ENCODE peak calls at places on chromosomes 6 and 20, in nine cellular contexts. One of them, this sample, is unnamed.

GRCh38 chr6:22784611-22785010 is 215.2 kb downstream of the HDGFL1 start:
- DNase-seq in stimulated activated CD4-positive, alpha-beta T cell treated with anti-CD3 and anti-CD28 coated beads, TNF-alpha, amount 100 ng/mL, for 4 hours: no peak
- DNase-seq in fibroblast of the conjunctiva: no peak
- DNase-seq in cardiac muscle cell: peak
- DNase-seq in SJSA1: no peak
- DNase-seq in aorta: no peak
- DNase-seq in HS-27A: no peak
- DNase-seq in heart left ventricle: no peak
- DNase-seq in endothelial cell: no peak
- DNase-seq in this sample: no peak

GRCh38 chr6:144408151-144408550 is 123.0 kb downstream of the UTRN start:
- DNase-seq in endothelial cell: no peak
- DNase-seq in aorta: no peak
- DNase-seq in stimulated activated CD4-positive, alpha-beta T cell treated with anti-CD3 and anti-CD28 coated beads, TNF-alpha, amount 100 ng/mL, for 4 hours: no peak
- DNase-seq in cardiac muscle cell: peak
- DNase-seq in SJSA1: no peak
- DNase-seq in fibroblast of the conjunctiva: peak
- DNase-seq in heart left ventricle: peak
- DNase-seq in HS-27A: no peak
- DNase-seq in this sample: no peak

GRCh38 chr20:19735446-19735845 is 22.6 kb upstream of the RIN2 start:
- DNase-seq in endothelial cell: no peak
- DNase-seq in aorta: peak
- DNase-seq in cardiac muscle cell: peak
- DNase-seq in stimulated activated CD4-positive, alpha-beta T cell treated with anti-CD3 and anti-CD28 coated beads, TNF-alpha, amount 100 ng/mL, for 4 hours: no peak
- DNase-seq in heart left ventricle: peak
- DNase-seq in HS-27A: peak
- DNase-seq in fibroblast of the conjunctiva: peak
- DNase-seq in SJSA1: peak
- DNase-seq in this sample: peak

GRCh38 chr6:41558033-41558807 is 12.0 kb downstream of the FOXP4 start:
- DNase-seq in heart left ventricle: no peak
- DNase-seq in aorta: no peak
- DNase-seq in stimulated activated CD4-positive, alpha-beta T cell treated with anti-CD3 and anti-CD28 coated beads, TNF-alpha, amount 100 ng/mL, for 4 hours: no peak
- DNase-seq in cardiac muscle cell: no peak
- DNase-seq in HS-27A: no peak
- DNase-seq in SJSA1: no peak
- DNase-seq in endothelial cell: no peak
- DNase-seq in fibroblast of the conjunctiva: no peak
- DNase-seq in this sample: no peak

GRCh38 chr6:153553627-153554026 is 422.5 kb upstream of the RGS17 start:
- DNase-seq in endothelial cell: peak
- DNase-seq in fibroblast of the conjunctiva: no peak
- DNase-seq in cardiac muscle cell: no peak
- DNase-seq in aorta: no peak
- DNase-seq in heart left ventricle: no peak
- DNase-seq in stimulated activated CD4-positive, alpha-beta T cell treated with anti-CD3 and anti-CD28 coated beads, TNF-alpha, amount 100 ng/mL, for 4 hours: no peak
- DNase-seq in HS-27A: no peak
- DNase-seq in SJSA1: no peak
- DNase-seq in this sample: peak

GRCh38 chr6:158475344-158476302 is 84.3 kb upstream of the TMEM181 start:
- DNase-seq in SJSA1: peak
- DNase-seq in cardiac muscle cell: peak
- DNase-seq in HS-27A: no peak
- DNase-seq in aorta: no peak
- DNase-seq in heart left ventricle: no peak
- DNase-seq in fibroblast of the conjunctiva: no peak
- DNase-seq in endothelial cell: no peak
- DNase-seq in stimulated activated CD4-positive, alpha-beta T cell treated with anti-CD3 and anti-CD28 coated beads, TNF-alpha, amount 100 ng/mL, for 4 hours: no peak
- DNase-seq in this sample: no peak

GRCh38 chr6:145733207-145733606 is 2.1 kb downstream of the EPM2A start:
- DNase-seq in aorta: no peak
- DNase-seq in SJSA1: no peak
- DNase-seq in heart left ventricle: no peak
- DNase-seq in HS-27A: no peak
- DNase-seq in cardiac muscle cell: no peak
- DNase-seq in endothelial cell: no peak
- DNase-seq in stimulated activated CD4-positive, alpha-beta T cell treated with anti-CD3 and anti-CD28 coated beads, TNF-alpha, amount 100 ng/mL, for 4 hours: no peak
- DNase-seq in fibroblast of the conjunctiva: no peak
- DNase-seq in this sample: no peak

GRCh38 chr20:47735412-47736400 is 49.6 kb downstream of the SULF2 start:
- DNase-seq in cardiac muscle cell: peak
- DNase-seq in heart left ventricle: peak
- DNase-seq in stimulated activated CD4-positive, alpha-beta T cell treated with anti-CD3 and anti-CD28 coated beads, TNF-alpha, amount 100 ng/mL, for 4 hours: no peak
- DNase-seq in SJSA1: no peak
- DNase-seq in HS-27A: no peak
- DNase-seq in endothelial cell: no peak
- DNase-seq in fibroblast of the conjunctiva: no peak
- DNase-seq in aorta: peak
- DNase-seq in this sample: no peak

GRCh38 chr20:50968289-50968688 is 9.7 kb downstream of the MOCS3 start:
- DNase-seq in aorta: no peak
- DNase-seq in stimulated activated CD4-positive, alpha-beta T cell treated with anti-CD3 and anti-CD28 coated beads, TNF-alpha, amount 100 ng/mL, for 4 hours: no peak
- DNase-seq in endothelial cell: no peak
- DNase-seq in heart left ventricle: no peak
- DNase-seq in cardiac muscle cell: no peak
- DNase-seq in HS-27A: no peak
- DNase-seq in SJSA1: no peak
- DNase-seq in fibroblast of the conjunctiva: no peak
- DNase-seq in this sample: no peak

GRCh38 chr6:5125152-5126006 is 40.2 kb downstream of the PPP1R3G start:
- DNase-seq in heart left ventricle: no peak
- DNase-seq in fibroblast of the conjunctiva: peak
- DNase-seq in aorta: no peak
- DNase-seq in SJSA1: peak
- DNase-seq in endothelial cell: no peak
- DNase-seq in HS-27A: peak
- DNase-seq in stimulated activated CD4-positive, alpha-beta T cell treated with anti-CD3 and anti-CD28 coated beads, TNF-alpha, amount 100 ng/mL, for 4 hours: no peak
- DNase-seq in cardiac muscle cell: peak
- DNase-seq in this sample: peak

GRCh38 chr20:33829636-33830035 is 18.5 kb downstream of the CHMP4B start:
- DNase-seq in SJSA1: no peak
- DNase-seq in aorta: no peak
- DNase-seq in heart left ventricle: no peak
- DNase-seq in endothelial cell: no peak
- DNase-seq in fibroblast of the conjunctiva: no peak
- DNase-seq in cardiac muscle cell: no peak
- DNase-seq in HS-27A: no peak
- DNase-seq in stimulated activated CD4-positive, alpha-beta T cell treated with anti-CD3 and anti-CD28 coated beads, TNF-alpha, amount 100 ng/mL, for 4 hours: no peak
- DNase-seq in this sample: no peak

GRCh38 chr6:4167833-4168232 is 32.5 kb upstream of the ECI2 start:
- DNase-seq in cardiac muscle cell: no peak
- DNase-seq in aorta: no peak
- DNase-seq in stimulated activated CD4-positive, alpha-beta T cell treated with anti-CD3 and anti-CD28 coated beads, TNF-alpha, amount 100 ng/mL, for 4 hours: no peak
- DNase-seq in endothelial cell: no peak
- DNase-seq in SJSA1: no peak
- DNase-seq in heart left ventricle: no peak
- DNase-seq in HS-27A: no peak
- DNase-seq in fibroblast of the conjunctiva: no peak
- DNase-seq in this sample: no peak

GRCh38 chr6:22008248-22008836 is 288.5 kb downstream of the PRL start:
- DNase-seq in fibroblast of the conjunctiva: no peak
- DNase-seq in heart left ventricle: no peak
- DNase-seq in HS-27A: no peak
- DNase-seq in endothelial cell: no peak
- DNase-seq in stimulated activated CD4-positive, alpha-beta T cell treated with anti-CD3 and anti-CD28 coated beads, TNF-alpha, amount 100 ng/mL, for 4 hours: no peak
- DNase-seq in SJSA1: no peak
- DNase-seq in aorta: no peak
- DNase-seq in cardiac muscle cell: no peak
- DNase-seq in this sample: no peak

GRCh38 chr6:43806041-43806757 is 36.2 kb downstream of the VEGFA start:
- DNase-seq in endothelial cell: no peak
- DNase-seq in heart left ventricle: no peak
- DNase-seq in fibroblast of the conjunctiva: no peak
- DNase-seq in SJSA1: no peak
- DNase-seq in aorta: no peak
- DNase-seq in cardiac muscle cell: no peak
- DNase-seq in stimulated activated CD4-positive, alpha-beta T cell treated with anti-CD3 and anti-CD28 coated beads, TNF-alpha, amount 100 ng/mL, for 4 hours: no peak
- DNase-seq in HS-27A: no peak
- DNase-seq in this sample: peak

GRCh38 chr6:163985710-163986109 is 571.2 kb downstream of the QKI start:
- DNase-seq in endothelial cell: no peak
- DNase-seq in fibroblast of the conjunctiva: no peak
- DNase-seq in cardiac muscle cell: no peak
- DNase-seq in stimulated activated CD4-positive, alpha-beta T cell treated with anti-CD3 and anti-CD28 coated beads, TNF-alpha, amount 100 ng/mL, for 4 hours: no peak
- DNase-seq in SJSA1: no peak
- DNase-seq in aorta: no peak
- DNase-seq in heart left ventricle: no peak
- DNase-seq in HS-27A: no peak
- DNase-seq in this sample: no peak

GRCh38 chr6:26295691-26296555 is 69.1 kb upstream of the BTN3A2 start:
- DNase-seq in aorta: no peak
- DNase-seq in HS-27A: peak
- DNase-seq in cardiac muscle cell: peak
- DNase-seq in heart left ventricle: no peak
- DNase-seq in stimulated activated CD4-positive, alpha-beta T cell treated with anti-CD3 and anti-CD28 coated beads, TNF-alpha, amount 100 ng/mL, for 4 hours: no peak
- DNase-seq in endothelial cell: no peak
- DNase-seq in SJSA1: no peak
- DNase-seq in fibroblast of the conjunctiva: no peak
- DNase-seq in this sample: no peak

GRCh38 chr6:4320860-4321259 is 185.5 kb upstream of the ECI2 start:
- DNase-seq in fibroblast of the conjunctiva: peak
- DNase-seq in SJSA1: peak
- DNase-seq in cardiac muscle cell: peak
- DNase-seq in heart left ventricle: no peak
- DNase-seq in aorta: no peak
- DNase-seq in HS-27A: peak
- DNase-seq in endothelial cell: no peak
- DNase-seq in stimulated activated CD4-positive, alpha-beta T cell treated with anti-CD3 and anti-CD28 coated beads, TNF-alpha, amount 100 ng/mL, for 4 hours: no peak
- DNase-seq in this sample: no peak

GRCh38 chr6:14728396-14729024 is 517.4 kb upstream of the JARID2 start:
- DNase-seq in endothelial cell: no peak
- DNase-seq in HS-27A: no peak
- DNase-seq in aorta: peak
- DNase-seq in fibroblast of the conjunctiva: peak
- DNase-seq in cardiac muscle cell: peak
- DNase-seq in stimulated activated CD4-positive, alpha-beta T cell treated with anti-CD3 and anti-CD28 coated beads, TNF-alpha, amount 100 ng/mL, for 4 hours: no peak
- DNase-seq in SJSA1: no peak
- DNase-seq in heart left ventricle: peak
- DNase-seq in this sample: no peak

GRCh38 chr6:31729515-31729978 is 448 bp upstream of the DDAH2 start:
- DNase-seq in SJSA1: peak
- DNase-seq in HS-27A: peak
- DNase-seq in stimulated activated CD4-positive, alpha-beta T cell treated with anti-CD3 and anti-CD28 coated beads, TNF-alpha, amount 100 ng/mL, for 4 hours: peak
- DNase-seq in cardiac muscle cell: peak
- DNase-seq in heart left ventricle: peak
- DNase-seq in fibroblast of the conjunctiva: peak
- DNase-seq in endothelial cell: peak
- DNase-seq in aorta: peak
- DNase-seq in this sample: peak

GRCh38 chr6:147961473-147962141 is 381.0 kb upstream of the SASH1 start:
- DNase-seq in aorta: no peak
- DNase-seq in stimulated activated CD4-positive, alpha-beta T cell treated with anti-CD3 and anti-CD28 coated beads, TNF-alpha, amount 100 ng/mL, for 4 hours: no peak
- DNase-seq in endothelial cell: no peak
- DNase-seq in HS-27A: no peak
- DNase-seq in fibroblast of the conjunctiva: no peak
- DNase-seq in cardiac muscle cell: no peak
- DNase-seq in SJSA1: no peak
- DNase-seq in heart left ventricle: no peak
- DNase-seq in this sample: no peak

GRCh38 chr6:12033770-12034169 is 21.7 kb downstream of the HIVEP1 start:
- DNase-seq in HS-27A: no peak
- DNase-seq in cardiac muscle cell: peak
- DNase-seq in endothelial cell: no peak
- DNase-seq in stimulated activated CD4-positive, alpha-beta T cell treated with anti-CD3 and anti-CD28 coated beads, TNF-alpha, amount 100 ng/mL, for 4 hours: no peak
- DNase-seq in SJSA1: no peak
- DNase-seq in aorta: no peak
- DNase-seq in fibroblast of the conjunctiva: no peak
- DNase-seq in heart left ventricle: no peak
- DNase-seq in this sample: no peak

GRCh38 chr20:62030834-62031434 is 34.7 kb downstream of the TAF4 start:
- DNase-seq in fibroblast of the conjunctiva: no peak
- DNase-seq in aorta: no peak
- DNase-seq in SJSA1: no peak
- DNase-seq in HS-27A: no peak
- DNase-seq in stimulated activated CD4-positive, alpha-beta T cell treated with anti-CD3 and anti-CD28 coated beads, TNF-alpha, amount 100 ng/mL, for 4 hours: no peak
- DNase-seq in endothelial cell: no peak
- DNase-seq in cardiac muscle cell: no peak
- DNase-seq in heart left ventricle: no peak
- DNase-seq in this sample: no peak

GRCh38 chr6:169323221-169323620 is 69.6 kb upstream of the THBS2 start:
- DNase-seq in HS-27A: no peak
- DNase-seq in endothelial cell: no peak
- DNase-seq in fibroblast of the conjunctiva: no peak
- DNase-seq in heart left ventricle: no peak
- DNase-seq in SJSA1: no peak
- DNase-seq in aorta: no peak
- DNase-seq in cardiac muscle cell: no peak
- DNase-seq in stimulated activated CD4-positive, alpha-beta T cell treated with anti-CD3 and anti-CD28 coated beads, TNF-alpha, amount 100 ng/mL, for 4 hours: no peak
- DNase-seq in this sample: no peak

GRCh38 chr6:71420693-71421328 is 132.2 kb downstream of the OGFRL1 start:
- DNase-seq in heart left ventricle: peak
- DNase-seq in stimulated activated CD4-positive, alpha-beta T cell treated with anti-CD3 and anti-CD28 coated beads, TNF-alpha, amount 100 ng/mL, for 4 hours: no peak
- DNase-seq in SJSA1: peak
- DNase-seq in endothelial cell: peak
- DNase-seq in cardiac muscle cell: peak
- DNase-seq in aorta: peak
- DNase-seq in fibroblast of the conjunctiva: peak
- DNase-seq in HS-27A: peak
- DNase-seq in this sample: peak

GRCh38 chr6:47484616-47485015 is 7.0 kb downstream of the CD2AP start:
- DNase-seq in stimulated activated CD4-positive, alpha-beta T cell treated with anti-CD3 and anti-CD28 coated beads, TNF-alpha, amount 100 ng/mL, for 4 hours: no peak
- DNase-seq in heart left ventricle: no peak
- DNase-seq in HS-27A: peak
- DNase-seq in SJSA1: peak
- DNase-seq in fibroblast of the conjunctiva: peak
- DNase-seq in cardiac muscle cell: peak
- DNase-seq in endothelial cell: no peak
- DNase-seq in aorta: no peak
- DNase-seq in this sample: no peak

GRCh38 chr6:131862486-131862885 is 54.7 kb downstream of the ENPP1 start:
- DNase-seq in HS-27A: no peak
- DNase-seq in heart left ventricle: no peak
- DNase-seq in stimulated activated CD4-positive, alpha-beta T cell treated with anti-CD3 and anti-CD28 coated beads, TNF-alpha, amount 100 ng/mL, for 4 hours: no peak
- DNase-seq in fibroblast of the conjunctiva: no peak
- DNase-seq in SJSA1: no peak
- DNase-seq in aorta: no peak
- DNase-seq in cardiac muscle cell: no peak
- DNase-seq in endothelial cell: no peak
- DNase-seq in this sample: peak

GRCh38 chr20:32053648-32054047 is 1.6 kb downstream of the HCK start:
- DNase-seq in SJSA1: no peak
- DNase-seq in endothelial cell: no peak
- DNase-seq in HS-27A: no peak
- DNase-seq in cardiac muscle cell: no peak
- DNase-seq in stimulated activated CD4-positive, alpha-beta T cell treated with anti-CD3 and anti-CD28 coated beads, TNF-alpha, amount 100 ng/mL, for 4 hours: no peak
- DNase-seq in aorta: no peak
- DNase-seq in heart left ventricle: no peak
- DNase-seq in fibroblast of the conjunctiva: no peak
- DNase-seq in this sample: no peak